ENCODE peak calls at places on chromosomes 3 and 15, in four cellular contexts. A is GM23338, S is suprapubic skin, X is smooth muscle cell of the brain vasculature. P is an unnamed sample.

GRCh38 chr15:67033521-67033920 is 31.9 kb upstream of the SMAD3 start:
- DNase-seq in X (no peak), S (no peak), A (peak), P (no peak)

GRCh38 chr3:17941766-17942165 is 199.3 kb upstream of the TBC1D5 start:
- DNase-seq in X (no peak), A (no peak), S (no peak), P (no peak)

GRCh38 chr3:140113983-140114923 is 179.3 kb downstream of the CLSTN2 start:
- DNase-seq in X (no peak), A (no peak), S (no peak), P (no peak)

GRCh38 chr15:80160570-80161156 is 7.9 kb downstream of the FAH start:
- DNase-seq in X (peak), A (no peak), S (peak), P (no peak)

GRCh38 chr3:87236093-87236492 is 9.0 kb downstream of the CHMP2B start:
- DNase-seq in A (peak), S (no peak), X (no peak), P (no peak)

GRCh38 chr15:39860200-39860599 is 59.9 kb downstream of the GPR176 start:
- DNase-seq in X (no peak), A (peak), S (no peak), P (no peak)

GRCh38 chr3:54888873-54889272 is 39.0 kb downstream of the LRTM1 start:
- DNase-seq in S (no peak), A (no peak), X (no peak), P (no peak)

GRCh38 chr3:83835040-83835439 is 1123.7 kb upstream of the CADM2 start:
- DNase-seq in S (no peak), X (no peak), A (no peak), P (no peak)

GRCh38 chr3:172560026-172560425 is 36.8 kb upstream of the TNFSF10 start:
- DNase-seq in X (no peak), A (no peak), S (no peak), P (no peak)

GRCh38 chr3:52393959-52394670 is 50.8 kb downstream of the SEMA3G start:
- DNase-seq in S (no peak), X (no peak), A (no peak), P (no peak)

GRCh38 chr3:37319784-37320183 is 145.4 kb upstream of the LRRFIP2 start:
- DNase-seq in X (no peak), A (no peak), S (no peak), P (no peak)

GRCh38 chr3:61637088-61638051 is 76.0 kb downstream of the PTPRG start:
- DNase-seq in S (no peak), X (no peak), A (no peak), P (no peak)

GRCh38 chr15:41637086-41637485 is 23.1 kb upstream of the MGA start:
- DNase-seq in A (no peak), S (no peak), X (no peak), P (no peak)

GRCh38 chr15:101277943-101278564 is 769 bp upstream of the SELENOS start:
- DNase-seq in X (no peak), S (no peak), A (peak), P (no peak)

GRCh38 chr3:193872265-193872753 is 263.6 kb upstream of the HES1 start:
- DNase-seq in S (no peak), A (no peak), X (peak), P (no peak)

GRCh38 chr3:174408310-174408709 is 450.8 kb upstream of the NAALADL2 start:
- DNase-seq in A (no peak), S (no peak), X (no peak), P (peak)

GRCh38 chr3:42875325-42876151 is at the start of gene CYP8B1:
- DNase-seq in A (no peak), X (no peak), S (no peak), P (peak)

GRCh38 chr15:63874616-63875015 is 40.9 kb upstream of the HERC1 start:
- DNase-seq in X (no peak), S (peak), A (no peak), P (no peak)

GRCh38 chr15:65641723-65642475 is 20.2 kb downstream of the SLC24A1 start:
- DNase-seq in X (no peak), S (no peak), A (no peak), P (no peak)